ENCODE peak calls at places on chromosomes 12 and 14, in eight cellular contexts. One of them, this sample, is unnamed.

GRCh38 chr12:122891661-122892525 is 4.0 kb downstream of the VPS37B start:
- DNase-seq in H7: peak; percentile 77
- DNase-seq in heart left ventricle: no peak
- DNase-seq in CD8-positive, alpha-beta memory T cell: no peak
- DNase-seq in fibroblast of lung: peak; percentile 85
- DNase-seq in cardiac fibroblast: peak; percentile 78
- DNase-seq in lung: no peak
- DNase-seq in ovary: no peak
- DNase-seq in this sample: peak; percentile 64

GRCh38 chr12:12788675-12789368 is 3.4 kb downstream of the APOLD1 start:
- DNase-seq in H7: peak; percentile 72
- DNase-seq in heart left ventricle: peak; percentile 77
- DNase-seq in CD8-positive, alpha-beta memory T cell: peak; percentile 27
- DNase-seq in fibroblast of lung: peak; percentile 65
- DNase-seq in cardiac fibroblast: peak; percentile 89
- DNase-seq in lung: peak; percentile 63
- DNase-seq in ovary: peak; percentile 52
- DNase-seq in this sample: peak; percentile 85

GRCh38 chr12:27213304-27213703 is 30.8 kb upstream of the STK38L start:
- DNase-seq in H7: no peak
- DNase-seq in heart left ventricle: no peak
- DNase-seq in CD8-positive, alpha-beta memory T cell: no peak
- DNase-seq in fibroblast of lung: no peak
- DNase-seq in cardiac fibroblast: no peak
- DNase-seq in lung: no peak
- DNase-seq in ovary: no peak
- DNase-seq in this sample: no peak

GRCh38 chr14:75449703-75450102 is 21.9 kb downstream of the JDP2 start:
- DNase-seq in H7: no peak
- DNase-seq in heart left ventricle: no peak
- DNase-seq in CD8-positive, alpha-beta memory T cell: no peak
- DNase-seq in fibroblast of lung: no peak
- DNase-seq in cardiac fibroblast: no peak
- DNase-seq in lung: no peak
- DNase-seq in ovary: no peak
- DNase-seq in this sample: no peak

GRCh38 chr12:15879413-15879812 is 2.8 kb upstream of the STRAP start:
- DNase-seq in H7: no peak
- DNase-seq in heart left ventricle: no peak
- DNase-seq in CD8-positive, alpha-beta memory T cell: no peak
- DNase-seq in fibroblast of lung: no peak
- DNase-seq in cardiac fibroblast: no peak
- DNase-seq in lung: no peak
- DNase-seq in ovary: no peak
- DNase-seq in this sample: no peak

GRCh38 chr14:53956427-53957201 is at the start of gene BMP4:
- DNase-seq in H7: peak; percentile 95
- DNase-seq in heart left ventricle: peak; percentile 90
- DNase-seq in CD8-positive, alpha-beta memory T cell: no peak
- DNase-seq in fibroblast of lung: peak; percentile 65
- DNase-seq in cardiac fibroblast: peak; percentile 38
- DNase-seq in lung: peak; percentile 83
- DNase-seq in ovary: peak; percentile 92
- DNase-seq in this sample: peak; percentile 86

GRCh38 chr12:59370933-59371332 is 224.9 kb upstream of the SLC16A7 start:
- DNase-seq in H7: no peak
- DNase-seq in heart left ventricle: no peak
- DNase-seq in CD8-positive, alpha-beta memory T cell: no peak
- DNase-seq in fibroblast of lung: no peak
- DNase-seq in cardiac fibroblast: no peak
- DNase-seq in lung: no peak
- DNase-seq in ovary: no peak
- DNase-seq in this sample: no peak

GRCh38 chr12:22275847-22276246 is 58.7 kb downstream of the ST8SIA1 start:
- DNase-seq in H7: no peak
- DNase-seq in heart left ventricle: peak; percentile 63
- DNase-seq in CD8-positive, alpha-beta memory T cell: no peak
- DNase-seq in fibroblast of lung: peak; percentile 99
- DNase-seq in cardiac fibroblast: peak; percentile 99
- DNase-seq in lung: peak; percentile 63
- DNase-seq in ovary: peak; percentile 83
- DNase-seq in this sample: no peak

GRCh38 chr12:124517260-124518050 is 50.0 kb downstream of the NCOR2 start:
- DNase-seq in H7: peak; percentile 82
- DNase-seq in heart left ventricle: peak; percentile 81
- DNase-seq in CD8-positive, alpha-beta memory T cell: no peak
- DNase-seq in fibroblast of lung: peak; percentile 58
- DNase-seq in cardiac fibroblast: peak; percentile 35
- DNase-seq in lung: peak; percentile 71
- DNase-seq in ovary: peak; percentile 79
- DNase-seq in this sample: no peak

GRCh38 chr14:64970776-64971451 is 1.2 kb downstream of the RAB15 start:
- DNase-seq in H7: peak; percentile 60
- DNase-seq in heart left ventricle: no peak
- DNase-seq in CD8-positive, alpha-beta memory T cell: no peak
- DNase-seq in fibroblast of lung: peak; percentile 20
- DNase-seq in cardiac fibroblast: no peak
- DNase-seq in lung: peak; percentile 40
- DNase-seq in ovary: no peak
- DNase-seq in this sample: no peak

GRCh38 chr12:6643569-6644256 is 3.5 kb downstream of the ACRBP start:
- DNase-seq in H7: no peak
- DNase-seq in heart left ventricle: peak; percentile 23
- DNase-seq in CD8-positive, alpha-beta memory T cell: no peak
- DNase-seq in fibroblast of lung: no peak
- DNase-seq in cardiac fibroblast: no peak
- DNase-seq in lung: no peak
- DNase-seq in ovary: no peak
- DNase-seq in this sample: no peak

GRCh38 chr14:32702571-32702970 is 236.1 kb upstream of the NPAS3 start:
- DNase-seq in H7: peak; percentile 2
- DNase-seq in heart left ventricle: peak; percentile 43
- DNase-seq in CD8-positive, alpha-beta memory T cell: no peak
- DNase-seq in fibroblast of lung: peak; percentile 71
- DNase-seq in cardiac fibroblast: peak; percentile 73
- DNase-seq in lung: no peak
- DNase-seq in ovary: peak; percentile 53
- DNase-seq in this sample: peak; percentile 78

GRCh38 chr12:19779393-19780056 is 340.2 kb downstream of the AEBP2 start:
- DNase-seq in H7: peak; percentile 35
- DNase-seq in heart left ventricle: peak; percentile 44
- DNase-seq in CD8-positive, alpha-beta memory T cell: no peak
- DNase-seq in fibroblast of lung: peak; percentile 60
- DNase-seq in cardiac fibroblast: no peak
- DNase-seq in lung: no peak
- DNase-seq in ovary: no peak
- DNase-seq in this sample: peak; percentile 64

GRCh38 chr12:113186033-113186365 is 478 bp downstream of the RITA1 start:
- DNase-seq in H7: no peak
- DNase-seq in heart left ventricle: no peak
- DNase-seq in CD8-positive, alpha-beta memory T cell: no peak
- DNase-seq in fibroblast of lung: peak; percentile 37
- DNase-seq in cardiac fibroblast: peak; percentile 24
- DNase-seq in lung: no peak
- DNase-seq in ovary: no peak
- DNase-seq in this sample: peak; percentile 45

GRCh38 chr12:118237053-118237665 is 101.2 kb downstream of the PEBP1 start:
- DNase-seq in H7: no peak
- DNase-seq in heart left ventricle: no peak
- DNase-seq in CD8-positive, alpha-beta memory T cell: no peak
- DNase-seq in fibroblast of lung: no peak
- DNase-seq in cardiac fibroblast: no peak
- DNase-seq in lung: no peak
- DNase-seq in ovary: no peak
- DNase-seq in this sample: no peak

GRCh38 chr12:20711846-20712245 is 16.7 kb downstream of the SLCO1C1 start:
- DNase-seq in H7: no peak
- DNase-seq in heart left ventricle: no peak
- DNase-seq in CD8-positive, alpha-beta memory T cell: no peak
- DNase-seq in fibroblast of lung: no peak
- DNase-seq in cardiac fibroblast: no peak
- DNase-seq in lung: no peak
- DNase-seq in ovary: no peak
- DNase-seq in this sample: no peak

GRCh38 chr14:22973217-22974032 is 8.9 kb downstream of the AJUBA start:
- DNase-seq in H7: peak; percentile 72
- DNase-seq in heart left ventricle: peak; percentile 37
- DNase-seq in CD8-positive, alpha-beta memory T cell: no peak
- DNase-seq in fibroblast of lung: peak; percentile 43
- DNase-seq in cardiac fibroblast: peak; percentile 79
- DNase-seq in lung: no peak
- DNase-seq in ovary: no peak
- DNase-seq in this sample: peak; percentile 69

GRCh38 chr12:11578461-11578993 is 70.9 kb upstream of the ETV6 start:
- DNase-seq in H7: no peak
- DNase-seq in heart left ventricle: no peak
- DNase-seq in CD8-positive, alpha-beta memory T cell: no peak
- DNase-seq in fibroblast of lung: no peak
- DNase-seq in cardiac fibroblast: no peak
- DNase-seq in lung: no peak
- DNase-seq in ovary: no peak
- DNase-seq in this sample: no peak
- H3K4me3 ChIP-seq in H7: no peak overlapping the region
- H3K4me3 ChIP-seq in heart left ventricle: no peak overlapping the region
- H3K4me3 ChIP-seq in CD8-positive, alpha-beta memory T cell: no peak overlapping the region
- H3K4me3 ChIP-seq in fibroblast of lung: no peak overlapping the region
- H3K4me3 ChIP-seq in cardiac fibroblast: no peak overlapping the region
- H3K4me3 ChIP-seq in lung: no peak overlapping the region
- H3K4me3 ChIP-seq in ovary: no peak overlapping the region
- H3K4me3 ChIP-seq in this sample: no peak overlapping the region

DNA sequence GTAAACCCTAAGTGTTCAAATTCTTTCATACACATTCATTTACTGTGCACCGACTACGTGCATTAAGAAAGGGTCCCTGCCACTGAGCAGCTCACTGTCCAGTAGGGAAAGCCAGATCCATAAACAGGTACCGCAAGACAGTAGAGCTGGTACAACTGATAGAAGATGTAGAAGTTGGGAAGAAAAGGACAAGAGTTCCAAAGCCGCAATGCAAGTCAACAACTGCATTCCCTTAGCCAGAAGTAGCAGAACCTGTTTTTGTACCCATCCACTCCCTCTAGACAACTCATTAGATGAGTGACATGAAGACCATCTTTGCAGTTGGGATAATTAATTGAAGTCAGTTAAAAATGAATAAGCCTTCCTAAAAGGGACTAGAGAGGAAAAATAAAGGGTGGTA is 1.3 kb downstream of the SENP1 start:
- DNase-seq in H7: peak; percentile 8
- DNase-seq in heart left ventricle: no peak
- DNase-seq in CD8-positive, alpha-beta memory T cell: no peak
- DNase-seq in fibroblast of lung: no peak
- DNase-seq in cardiac fibroblast: no peak
- DNase-seq in lung: no peak
- DNase-seq in ovary: no peak
- DNase-seq in this sample: no peak
- H3K4me3 ChIP-seq in H7: no peak overlapping the region
- H3K4me3 ChIP-seq in heart left ventricle: peak overlapping the region; percentile 90
- H3K4me3 ChIP-seq in CD8-positive, alpha-beta memory T cell: peak overlapping the region; percentile 95
- H3K4me3 ChIP-seq in fibroblast of lung: peak overlapping the region; percentile 76
- H3K4me3 ChIP-seq in cardiac fibroblast: peak overlapping the region; percentile 91
- H3K4me3 ChIP-seq in lung: no peak overlapping the region
- H3K4me3 ChIP-seq in ovary: no peak overlapping the region
- H3K4me3 ChIP-seq in this sample: peak overlapping the region; percentile 90

DNA sequence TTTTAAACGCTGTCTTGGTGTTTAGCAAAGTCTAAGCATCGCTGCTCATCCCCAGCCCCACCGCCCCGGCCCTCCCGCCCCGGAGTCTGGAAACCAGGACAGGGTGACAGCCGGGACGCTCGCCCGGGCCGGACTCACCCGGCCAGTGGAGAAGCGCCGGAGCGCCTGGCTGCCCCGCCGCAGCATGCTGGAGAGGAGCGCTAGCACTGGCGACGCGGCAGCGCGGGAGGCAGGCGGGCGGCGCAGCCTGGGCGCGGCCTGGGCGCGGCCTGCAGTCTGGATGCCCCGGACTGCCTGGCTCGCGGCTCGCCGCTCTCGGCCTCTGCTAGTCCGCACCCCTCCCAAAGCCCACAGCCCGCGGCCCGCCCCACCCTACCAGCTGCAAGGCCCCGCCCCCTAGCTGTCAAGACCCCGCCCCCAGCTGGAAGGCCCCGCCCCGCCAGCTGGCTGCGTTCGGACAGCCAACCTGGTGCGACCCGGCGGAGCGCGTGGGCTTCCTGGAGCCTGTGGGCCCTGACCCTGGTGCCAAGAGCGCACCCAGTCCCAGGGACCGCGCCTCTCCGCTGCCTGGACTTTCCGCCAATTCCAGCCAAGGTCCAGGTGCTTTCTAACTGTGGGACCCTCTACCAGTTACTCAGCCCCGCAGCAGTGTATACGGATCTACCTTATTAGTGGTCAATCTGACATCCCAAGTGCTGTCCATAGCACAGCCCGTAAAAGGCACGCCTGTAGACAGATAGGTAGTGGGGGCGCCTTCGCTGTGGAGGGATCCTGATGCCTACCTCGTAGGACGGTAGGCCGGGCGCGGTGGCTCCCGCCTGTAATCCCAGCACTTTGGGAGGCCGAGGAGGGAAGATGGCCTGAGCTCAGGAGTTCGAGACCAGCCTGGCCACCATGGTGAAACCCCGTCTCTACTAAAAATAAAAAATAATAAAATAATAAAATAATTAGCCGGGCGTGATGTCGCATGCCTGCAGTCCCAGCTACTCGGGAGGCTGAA is at the start of gene ALDH1L2:
- DNase-seq in H7: peak; percentile 97
- DNase-seq in heart left ventricle: peak; percentile 82
- DNase-seq in CD8-positive, alpha-beta memory T cell: peak; percentile 3
- DNase-seq in fibroblast of lung: peak; percentile 89
- DNase-seq in cardiac fibroblast: peak; percentile 91
- DNase-seq in lung: peak; percentile 86
- DNase-seq in ovary: peak; percentile 83
- DNase-seq in this sample: peak; percentile 93
- H3K4me3 ChIP-seq in H7: peak within 1 kb of the TSS; percentile 59
- H3K4me3 ChIP-seq in heart left ventricle: peak within 1 kb of the TSS; percentile 67
- H3K4me3 ChIP-seq in CD8-positive, alpha-beta memory T cell: peak within 1 kb of the TSS; percentile 38
- H3K4me3 ChIP-seq in fibroblast of lung: peak within 1 kb of the TSS; percentile 98
- H3K4me3 ChIP-seq in cardiac fibroblast: peak within 1 kb of the TSS; percentile 87
- H3K4me3 ChIP-seq in lung: peak within 1 kb of the TSS; percentile 49
- H3K4me3 ChIP-seq in ovary: peak within 1 kb of the TSS; percentile 57
- H3K4me3 ChIP-seq in this sample: peak within 1 kb of the TSS; percentile 67

DNA sequence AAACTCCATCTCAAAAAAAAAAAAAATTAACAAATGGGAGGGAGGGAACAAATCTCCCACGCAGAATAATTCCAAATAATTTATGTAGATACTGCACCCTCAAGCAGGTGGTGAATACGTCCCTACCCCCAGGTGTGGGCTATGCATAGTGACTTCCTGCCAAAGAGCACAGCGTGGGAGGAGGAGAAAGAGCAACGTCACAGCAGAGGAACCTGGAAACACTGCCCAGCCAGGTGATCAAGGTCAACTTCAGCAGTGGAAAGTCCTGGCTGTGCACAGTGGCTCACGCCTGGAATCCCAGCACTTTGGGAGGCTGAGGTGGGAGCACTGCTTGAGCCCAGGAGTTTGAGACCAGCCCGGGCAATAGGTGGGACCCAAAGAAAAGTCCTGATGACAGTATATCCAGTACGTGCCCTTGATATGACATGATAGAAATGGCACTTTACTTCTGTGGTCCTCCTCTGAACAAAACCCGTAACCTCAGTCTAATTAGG is 9.5 kb downstream of the CINP start:
- DNase-seq in H7: no peak
- DNase-seq in heart left ventricle: no peak
- DNase-seq in CD8-positive, alpha-beta memory T cell: no peak
- DNase-seq in fibroblast of lung: no peak
- DNase-seq in cardiac fibroblast: no peak
- DNase-seq in lung: no peak
- DNase-seq in ovary: no peak
- DNase-seq in this sample: no peak
- H3K4me3 ChIP-seq in H7: no peak overlapping the region
- H3K4me3 ChIP-seq in heart left ventricle: no peak overlapping the region
- H3K4me3 ChIP-seq in CD8-positive, alpha-beta memory T cell: no peak overlapping the region
- H3K4me3 ChIP-seq in fibroblast of lung: no peak overlapping the region
- H3K4me3 ChIP-seq in cardiac fibroblast: no peak overlapping the region
- H3K4me3 ChIP-seq in lung: no peak overlapping the region
- H3K4me3 ChIP-seq in ovary: no peak overlapping the region
- H3K4me3 ChIP-seq in this sample: no peak overlapping the region